ENCODE peak calls at places on chromosomes 12 and 14, in nine cellular contexts. K is A549, M is IMR-90, B is heart left ventricle, F is stomach, S is GM12878, A is ovary, P is endothelial cell of umbilical vein, V is upper lobe of left lung. L is an unnamed sample.

GRCh38 chr12:128971802-128972201 is 118.5 kb downstream of the GLT1D1 start:
- DNase-seq in V (no peak), F (no peak), M (no peak), S (no peak), A (no peak), P (no peak), B (no peak), K (no peak), L (no peak)

GRCh38 chr14:103279129-103280025 is 54.7 kb upstream of the EIF5 start:
- DNase-seq in V (peak; percentile 87), P (no peak), F (no peak), S (no peak), K (no peak), M (no peak), B (no peak), A (peak; percentile 77), L (no peak)

GRCh38 chr12:4591180-4591687 is 29.2 kb downstream of the DYRK4 start:
- DNase-seq in V (no peak), K (no peak), S (no peak), P (no peak), A (no peak), M (no peak), F (no peak), B (no peak), L (no peak)

GRCh38 chr14:92704036-92704804 is 44.2 kb downstream of the LGMN start:
- DNase-seq in B (peak; percentile 42), P (no peak), K (no peak), S (peak; percentile 92), V (no peak), A (no peak), M (no peak), F (peak; percentile 31), L (no peak)

GRCh38 chr12:25698782-25699181 is 145.7 kb upstream of the LMNTD1 start:
- DNase-seq in S (no peak), A (no peak), P (no peak), V (no peak), M (no peak), B (no peak), F (no peak), K (no peak), L (no peak)

GRCh38 chr14:101402936-101403660 is 158.2 kb upstream of the DIO3 start:
- DNase-seq in B (no peak), S (no peak), K (no peak), A (peak; percentile 56), M (no peak), F (no peak), P (no peak), V (peak; percentile 44), L (no peak)

GRCh38 chr14:85421166-85421877 is 108.6 kb upstream of the FLRT2 start:
- DNase-seq in M (peak; percentile 83), A (no peak), P (no peak), S (no peak), V (no peak), K (peak; percentile 31), B (no peak), F (no peak), L (no peak)

GRCh38 chr12:46388427-46388992 is 15.9 kb upstream of the SLC38A2 start:
- DNase-seq in S (peak; percentile 75), F (no peak), M (peak; percentile 71), V (no peak), K (no peak), P (peak; percentile 20), B (no peak), A (no peak), L (no peak)

GRCh38 chr12:49345048-49345839 is 1.4 kb upstream of the DNAJC22 start:
- DNase-seq in K (no peak), V (peak; percentile 89), S (no peak), M (no peak), P (no peak), A (no peak), F (peak; percentile 35), B (peak; percentile 27), L (no peak)

GRCh38 chr12:116055895-116056607 is 221.4 kb downstream of the MED13L start:
- DNase-seq in P (no peak), S (no peak), F (no peak), K (no peak), M (no peak), V (no peak), A (no peak), B (no peak), L (no peak)

GRCh38 chr12:10409387-10409786 is at the start of gene KLRC4:
- DNase-seq in P (peak; percentile 60), S (no peak), V (no peak), M (peak; percentile 16), F (no peak), K (no peak), B (no peak), A (no peak), L (no peak)

GRCh38 chr12:26031814-26032213 is 73.3 kb downstream of the RASSF8 start:
- DNase-seq in V (no peak), P (no peak), M (peak; percentile 31), A (no peak), S (no peak), B (no peak), K (no peak), F (no peak), L (no peak)

GRCh38 chr12:30796891-30797371 is 42.2 kb upstream of the CAPRIN2 start:
- DNase-seq in B (no peak), A (no peak), K (peak; percentile 29), V (peak; percentile 35), P (peak; percentile 24), S (no peak), M (peak; percentile 47), F (no peak), L (no peak)

GRCh38 chr14:82341386-82341785 is 807.7 kb upstream of the SEL1L start:
- DNase-seq in S (no peak), P (no peak), V (no peak), B (no peak), A (no peak), M (no peak), F (no peak), K (no peak), L (no peak)

GRCh38 chr14:45705954-45706353 is 453.0 kb upstream of the MIS18BP1 start:
- DNase-seq in B (no peak), P (no peak), M (no peak), K (no peak), V (no peak), F (no peak), A (no peak), S (no peak), L (no peak)

GRCh38 chr12:9049520-9050133 is 60.3 kb downstream of the KLRG1 start:
- DNase-seq in F (no peak), A (no peak), V (no peak), P (peak; percentile 62), M (peak; percentile 52), S (no peak), K (peak; percentile 57), B (no peak), L (no peak)

GRCh38 chr14:105931808-105932483 is 405.6 kb downstream of the TMEM121 start:
- DNase-seq in P (no peak), B (peak; percentile 5), F (peak; percentile 9), K (peak; percentile 29), S (no peak), V (no peak), M (no peak), A (no peak), L (no peak)

GRCh38 chr14:52007211-52007610 is 17.9 kb downstream of the RTRAF start:
- DNase-seq in A (no peak), P (no peak), V (no peak), B (no peak), F (no peak), S (no peak), M (no peak), K (no peak), L (no peak)

GRCh38 chr12:34392741-34393085 is 370.4 kb downstream of the ALG10 start:
- DNase-seq in S (no peak), K (no peak), V (no peak), M (no peak), A (no peak), F (peak; percentile 22), P (no peak), B (no peak), L (no peak)

GRCh38 chr14:56666294-56666693 is 86.7 kb downstream of the TMEM260 start:
- DNase-seq in S (no peak), A (no peak), V (no peak), F (no peak), B (no peak), K (no peak), M (no peak), P (no peak), L (no peak)

GRCh38 chr12:47892819-47893218 is 12.0 kb downstream of the VDR start:
- DNase-seq in S (no peak), M (peak; percentile 56), P (no peak), K (no peak), A (no peak), V (no peak), F (no peak), B (no peak), L (no peak)

GRCh38 chr14:93997082-93997481 is at the start of gene CCDC197:
- DNase-seq in A (no peak), P (no peak), S (no peak), V (no peak), F (no peak), K (no peak), M (peak; percentile 28), B (no peak), L (no peak)

GRCh38 chr12:83954071-83954789 is 958.4 kb downstream of the SLC6A15 start:
- DNase-seq in P (no peak), F (no peak), V (no peak), B (no peak), A (no peak), M (no peak), K (no peak), S (no peak), L (no peak)
- TF ChIP-seq POLR2A in P (no peak), F (no peak), V (no peak), B (no peak), A (no peak), M (no peak), K (no peak), S (no peak), L (no peak)

GRCh38 chr14:67816326-67817009 is at the start of gene ZFYVE26:
- DNase-seq in A (peak; percentile 88), F (peak; percentile 92), P (peak; percentile 96), B (peak; percentile 92), S (peak; percentile 98), K (peak; percentile 96), V (peak; percentile 72), M (peak; percentile 94), L (peak; percentile 98)
- TF ChIP-seq POLR2A in A (peak; percentile 42), F (no peak), P (peak; percentile 73), B (no peak), S (peak; percentile 84), K (peak; percentile 54), V (no peak), M (no peak), L (peak; percentile 66)

GRCh38 chr12:118136559-118137003 is 657 bp downstream of the PEBP1 start:
- DNase-seq in A (peak; percentile 69), B (peak; percentile 59), K (peak; percentile 30), F (peak; percentile 50), S (no peak), V (no peak), P (peak; percentile 45), M (peak; percentile 36), L (peak; percentile 26)
- TF ChIP-seq POLR2A in A (no peak), B (no peak), K (peak; percentile 17), F (no peak), S (no peak), V (no peak), P (no peak), M (no peak), L (no peak)

DNA sequence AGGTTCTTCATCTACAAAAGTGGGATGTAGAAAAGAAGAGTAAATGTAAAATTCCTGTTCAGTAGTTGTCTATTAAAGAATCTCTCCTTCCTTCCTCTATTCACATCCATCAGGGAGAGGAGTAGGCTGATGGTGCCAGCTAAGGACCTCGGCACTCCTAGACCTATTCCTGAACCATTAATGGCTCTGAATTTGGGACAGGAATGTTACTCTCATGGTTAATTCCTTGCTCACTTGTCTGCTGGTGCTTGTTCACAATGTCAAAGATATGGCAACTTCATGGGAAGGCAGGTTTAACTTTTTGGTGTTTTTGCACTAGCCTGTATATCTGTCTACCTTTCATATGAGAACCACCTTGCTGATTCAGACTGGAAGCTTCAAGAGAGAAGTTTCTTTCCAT is 206.6 kb downstream of the DAD1 start:
- DNase-seq in K (no peak), P (no peak), V (no peak), M (no peak), F (no peak), B (no peak), S (no peak), A (no peak), L (no peak)
- TF ChIP-seq POLR2A in K (no peak), P (no peak), V (no peak), M (no peak), F (no peak), B (no peak), S (no peak), A (no peak), L (no peak)